ENCODE peak calls at places on chromosomes 16 and 17, in ten cellular contexts. One of them, this sample, is unnamed.

GRCh38 chr17:39553326-39553945 is 54.3 kb downstream of the NEUROD2 start:
- DNase-seq in right lobe of liver: no peak
- DNase-seq in hypothalamus: no peak
- DNase-seq in HTR-8/SVneo: no peak
- DNase-seq in B cell: no peak
- DNase-seq in midbrain: no peak
- DNase-seq in EL: peak; percentile 62
- DNase-seq in osteocyte: no peak
- DNase-seq in activated CD4-positive, CD25-positive, alpha-beta regulatory T cell treated with anti-CD3 and anti-CD28 coated beads, Interleukin-2, amount 50 U/mL, for 16 hours: no peak
- DNase-seq in mucosa of gallbladder: no peak
- DNase-seq in this sample: no peak

GRCh38 chr17:29840884-29841283 is 89.1 kb downstream of the SSH2 start:
- DNase-seq in activated CD4-positive, CD25-positive, alpha-beta regulatory T cell treated with anti-CD3 and anti-CD28 coated beads, Interleukin-2, amount 50 U/mL, for 16 hours: no peak
- DNase-seq in hypothalamus: no peak
- DNase-seq in right lobe of liver: no peak
- DNase-seq in midbrain: no peak
- DNase-seq in HTR-8/SVneo: no peak
- DNase-seq in osteocyte: no peak
- DNase-seq in mucosa of gallbladder: no peak
- DNase-seq in B cell: no peak
- DNase-seq in EL: peak; percentile 46
- DNase-seq in this sample: no peak

GRCh38 chr17:65742433-65743312 is 181.2 kb upstream of the AXIN2 start:
- DNase-seq in EL: peak; percentile 89
- DNase-seq in HTR-8/SVneo: peak; percentile 56
- DNase-seq in activated CD4-positive, CD25-positive, alpha-beta regulatory T cell treated with anti-CD3 and anti-CD28 coated beads, Interleukin-2, amount 50 U/mL, for 16 hours: no peak
- DNase-seq in mucosa of gallbladder: no peak
- DNase-seq in right lobe of liver: no peak
- DNase-seq in midbrain: no peak
- DNase-seq in hypothalamus: no peak
- DNase-seq in B cell: no peak
- DNase-seq in osteocyte: no peak
- DNase-seq in this sample: no peak

GRCh38 chr16:74732951-74733350 is 32.3 kb upstream of the MLKL start:
- DNase-seq in HTR-8/SVneo: no peak
- DNase-seq in mucosa of gallbladder: no peak
- DNase-seq in hypothalamus: no peak
- DNase-seq in B cell: no peak
- DNase-seq in osteocyte: no peak
- DNase-seq in midbrain: no peak
- DNase-seq in right lobe of liver: no peak
- DNase-seq in EL: no peak
- DNase-seq in activated CD4-positive, CD25-positive, alpha-beta regulatory T cell treated with anti-CD3 and anti-CD28 coated beads, Interleukin-2, amount 50 U/mL, for 16 hours: no peak
- DNase-seq in this sample: no peak

GRCh38 chr16:17520567-17520966 is 49.8 kb upstream of the XYLT1 start:
- DNase-seq in HTR-8/SVneo: no peak
- DNase-seq in B cell: no peak
- DNase-seq in right lobe of liver: no peak
- DNase-seq in activated CD4-positive, CD25-positive, alpha-beta regulatory T cell treated with anti-CD3 and anti-CD28 coated beads, Interleukin-2, amount 50 U/mL, for 16 hours: no peak
- DNase-seq in hypothalamus: no peak
- DNase-seq in midbrain: no peak
- DNase-seq in EL: peak; percentile 60
- DNase-seq in mucosa of gallbladder: no peak
- DNase-seq in osteocyte: no peak
- DNase-seq in this sample: no peak

GRCh38 chr17:34797724-34798123 is 163.5 kb downstream of the CCT6B start:
- DNase-seq in HTR-8/SVneo: peak; percentile 48
- DNase-seq in B cell: no peak
- DNase-seq in mucosa of gallbladder: peak; percentile 38
- DNase-seq in osteocyte: no peak
- DNase-seq in EL: peak; percentile 17
- DNase-seq in hypothalamus: no peak
- DNase-seq in right lobe of liver: no peak
- DNase-seq in midbrain: no peak
- DNase-seq in activated CD4-positive, CD25-positive, alpha-beta regulatory T cell treated with anti-CD3 and anti-CD28 coated beads, Interleukin-2, amount 50 U/mL, for 16 hours: no peak
- DNase-seq in this sample: no peak

GRCh38 chr16:82881517-82881916 is 254.7 kb downstream of the CDH13 start:
- DNase-seq in HTR-8/SVneo: no peak
- DNase-seq in mucosa of gallbladder: no peak
- DNase-seq in activated CD4-positive, CD25-positive, alpha-beta regulatory T cell treated with anti-CD3 and anti-CD28 coated beads, Interleukin-2, amount 50 U/mL, for 16 hours: no peak
- DNase-seq in hypothalamus: no peak
- DNase-seq in EL: no peak
- DNase-seq in osteocyte: peak; percentile 49
- DNase-seq in B cell: no peak
- DNase-seq in midbrain: no peak
- DNase-seq in right lobe of liver: no peak
- DNase-seq in this sample: no peak

GRCh38 chr16:66462912-66463311 is 35.8 kb downstream of the BEAN1 start:
- DNase-seq in right lobe of liver: no peak
- DNase-seq in osteocyte: no peak
- DNase-seq in EL: no peak
- DNase-seq in hypothalamus: no peak
- DNase-seq in HTR-8/SVneo: no peak
- DNase-seq in B cell: no peak
- DNase-seq in activated CD4-positive, CD25-positive, alpha-beta regulatory T cell treated with anti-CD3 and anti-CD28 coated beads, Interleukin-2, amount 50 U/mL, for 16 hours: no peak
- DNase-seq in midbrain: no peak
- DNase-seq in mucosa of gallbladder: no peak
- DNase-seq in this sample: no peak

GRCh38 chr17:19937522-19937921 is 40.1 kb downstream of the AKAP10 start:
- DNase-seq in midbrain: no peak
- DNase-seq in osteocyte: no peak
- DNase-seq in right lobe of liver: no peak
- DNase-seq in HTR-8/SVneo: no peak
- DNase-seq in hypothalamus: no peak
- DNase-seq in activated CD4-positive, CD25-positive, alpha-beta regulatory T cell treated with anti-CD3 and anti-CD28 coated beads, Interleukin-2, amount 50 U/mL, for 16 hours: no peak
- DNase-seq in EL: no peak
- DNase-seq in B cell: no peak
- DNase-seq in mucosa of gallbladder: no peak
- DNase-seq in this sample: no peak

GRCh38 chr17:1720856-1721386 is 3.6 kb upstream of the WDR81 start:
- DNase-seq in midbrain: peak; percentile 29
- DNase-seq in mucosa of gallbladder: no peak
- DNase-seq in EL: peak; percentile 52
- DNase-seq in activated CD4-positive, CD25-positive, alpha-beta regulatory T cell treated with anti-CD3 and anti-CD28 coated beads, Interleukin-2, amount 50 U/mL, for 16 hours: peak; percentile 47
- DNase-seq in hypothalamus: peak; percentile 24
- DNase-seq in osteocyte: peak; percentile 86
- DNase-seq in right lobe of liver: no peak
- DNase-seq in B cell: no peak
- DNase-seq in HTR-8/SVneo: no peak
- DNase-seq in this sample: peak; percentile 75

GRCh38 chr17:65018612-65019290 is 37.8 kb downstream of the GNA13 start:
- DNase-seq in osteocyte: no peak
- DNase-seq in B cell: no peak
- DNase-seq in activated CD4-positive, CD25-positive, alpha-beta regulatory T cell treated with anti-CD3 and anti-CD28 coated beads, Interleukin-2, amount 50 U/mL, for 16 hours: no peak
- DNase-seq in mucosa of gallbladder: no peak
- DNase-seq in EL: no peak
- DNase-seq in HTR-8/SVneo: no peak
- DNase-seq in hypothalamus: no peak
- DNase-seq in midbrain: no peak
- DNase-seq in right lobe of liver: no peak
- DNase-seq in this sample: no peak

This sample was measured in upper lobe of left lung.